ENCODE peak calls at places on chromosomes 3 and 15, in ten cellular contexts. One of them, this sample, is unnamed.

GRCh38 chr3:160413613-160414248 is 14.3 kb downstream of the SMC4 start:
- DNase-seq in NCI-H1092 treated with DMSO at 0.1 percent for 48 hours: peak; percentile 78
- DNase-seq in tibial artery: no peak
- DNase-seq in mesothelial cell of epicardium: peak; percentile 76
- DNase-seq in fibroblast of gingiva: peak; percentile 74
- DNase-seq in midbrain: peak; percentile 77
- DNase-seq in mucosa of gallbladder: peak; percentile 41
- DNase-seq in activated T-helper 1 cell treated with anti-CD3 and anti-CD28 coated beads, Interleukin-12 subunit alpha, Interleukin-12 subunit beta, Interleukin-2, Interleukin-4 antibody, amounts not matched to agents 30 ng/mL and 10 ng/mL and 1 ng/mL, durations not matched to agents 14 hours and 24 hours and 36 hours: peak; percentile 58
- DNase-seq in nephron progenitor cell: peak; percentile 73
- DNase-seq in EL: peak; percentile 80
- DNase-seq in this sample: no peak

GRCh38 chr15:43218908-43219706 is 1.7 kb downstream of the EPB42 start:
- DNase-seq in NCI-H1092 treated with DMSO at 0.1 percent for 48 hours: no peak
- DNase-seq in tibial artery: peak; percentile 21
- DNase-seq in mesothelial cell of epicardium: no peak
- DNase-seq in fibroblast of gingiva: peak; percentile 73
- DNase-seq in midbrain: no peak
- DNase-seq in mucosa of gallbladder: no peak
- DNase-seq in activated T-helper 1 cell treated with anti-CD3 and anti-CD28 coated beads, Interleukin-12 subunit alpha, Interleukin-12 subunit beta, Interleukin-2, Interleukin-4 antibody, amounts not matched to agents 30 ng/mL and 10 ng/mL and 1 ng/mL, durations not matched to agents 14 hours and 24 hours and 36 hours: no peak
- DNase-seq in nephron progenitor cell: peak; percentile 52
- DNase-seq in EL: peak; percentile 48
- DNase-seq in this sample: no peak

GRCh38 chr15:74378853-74379252 is 11.4 kb upstream of the CYP11A1 start:
- DNase-seq in NCI-H1092 treated with DMSO at 0.1 percent for 48 hours: no peak
- DNase-seq in tibial artery: no peak
- DNase-seq in mesothelial cell of epicardium: peak; percentile 68
- DNase-seq in fibroblast of gingiva: no peak
- DNase-seq in midbrain: no peak
- DNase-seq in mucosa of gallbladder: no peak
- DNase-seq in activated T-helper 1 cell treated with anti-CD3 and anti-CD28 coated beads, Interleukin-12 subunit alpha, Interleukin-12 subunit beta, Interleukin-2, Interleukin-4 antibody, amounts not matched to agents 30 ng/mL and 10 ng/mL and 1 ng/mL, durations not matched to agents 14 hours and 24 hours and 36 hours: peak; percentile 51
- DNase-seq in nephron progenitor cell: no peak
- DNase-seq in EL: peak; percentile 54
- DNase-seq in this sample: no peak

GRCh38 chr3:170907519-170908234 is 760 bp downstream of the EIF5A2 start:
- DNase-seq in NCI-H1092 treated with DMSO at 0.1 percent for 48 hours: no peak
- DNase-seq in tibial artery: no peak
- DNase-seq in mesothelial cell of epicardium: no peak
- DNase-seq in fibroblast of gingiva: peak; percentile 8
- DNase-seq in midbrain: no peak
- DNase-seq in mucosa of gallbladder: no peak
- DNase-seq in activated T-helper 1 cell treated with anti-CD3 and anti-CD28 coated beads, Interleukin-12 subunit alpha, Interleukin-12 subunit beta, Interleukin-2, Interleukin-4 antibody, amounts not matched to agents 30 ng/mL and 10 ng/mL and 1 ng/mL, durations not matched to agents 14 hours and 24 hours and 36 hours: no peak
- DNase-seq in nephron progenitor cell: peak; percentile 14
- DNase-seq in EL: peak; percentile 33
- DNase-seq in this sample: no peak

GRCh38 chr3:179108091-179108490 is 36.5 kb upstream of the ZMAT3 start:
- DNase-seq in NCI-H1092 treated with DMSO at 0.1 percent for 48 hours: no peak
- DNase-seq in tibial artery: no peak
- DNase-seq in mesothelial cell of epicardium: no peak
- DNase-seq in fibroblast of gingiva: peak; percentile 58
- DNase-seq in midbrain: no peak
- DNase-seq in mucosa of gallbladder: no peak
- DNase-seq in activated T-helper 1 cell treated with anti-CD3 and anti-CD28 coated beads, Interleukin-12 subunit alpha, Interleukin-12 subunit beta, Interleukin-2, Interleukin-4 antibody, amounts not matched to agents 30 ng/mL and 10 ng/mL and 1 ng/mL, durations not matched to agents 14 hours and 24 hours and 36 hours: no peak
- DNase-seq in nephron progenitor cell: no peak
- DNase-seq in EL: peak; percentile 85
- DNase-seq in this sample: no peak

GRCh38 chr3:96863129-96863740 is 48.8 kb downstream of the EPHA6 start:
- DNase-seq in NCI-H1092 treated with DMSO at 0.1 percent for 48 hours: peak; percentile 59
- DNase-seq in tibial artery: no peak
- DNase-seq in mesothelial cell of epicardium: peak; percentile 45
- DNase-seq in fibroblast of gingiva: no peak
- DNase-seq in midbrain: peak; percentile 10
- DNase-seq in mucosa of gallbladder: no peak
- DNase-seq in activated T-helper 1 cell treated with anti-CD3 and anti-CD28 coated beads, Interleukin-12 subunit alpha, Interleukin-12 subunit beta, Interleukin-2, Interleukin-4 antibody, amounts not matched to agents 30 ng/mL and 10 ng/mL and 1 ng/mL, durations not matched to agents 14 hours and 24 hours and 36 hours: no peak
- DNase-seq in nephron progenitor cell: peak; percentile 47
- DNase-seq in EL: peak; percentile 0
- DNase-seq in this sample: no peak

GRCh38 chr15:31296304-31297220 is 30.1 kb upstream of the KLF13 start:
- DNase-seq in NCI-H1092 treated with DMSO at 0.1 percent for 48 hours: peak; percentile 69
- DNase-seq in tibial artery: no peak
- DNase-seq in mesothelial cell of epicardium: no peak
- DNase-seq in fibroblast of gingiva: no peak
- DNase-seq in midbrain: no peak
- DNase-seq in mucosa of gallbladder: peak; percentile 87
- DNase-seq in activated T-helper 1 cell treated with anti-CD3 and anti-CD28 coated beads, Interleukin-12 subunit alpha, Interleukin-12 subunit beta, Interleukin-2, Interleukin-4 antibody, amounts not matched to agents 30 ng/mL and 10 ng/mL and 1 ng/mL, durations not matched to agents 14 hours and 24 hours and 36 hours: no peak
- DNase-seq in nephron progenitor cell: no peak
- DNase-seq in EL: no peak
- DNase-seq in this sample: no peak

GRCh38 chr3:49471856-49472495 is 1.9 kb downstream of the DAG1 start:
- DNase-seq in NCI-H1092 treated with DMSO at 0.1 percent for 48 hours: no peak
- DNase-seq in tibial artery: no peak
- DNase-seq in mesothelial cell of epicardium: no peak
- DNase-seq in fibroblast of gingiva: no peak
- DNase-seq in midbrain: no peak
- DNase-seq in mucosa of gallbladder: no peak
- DNase-seq in activated T-helper 1 cell treated with anti-CD3 and anti-CD28 coated beads, Interleukin-12 subunit alpha, Interleukin-12 subunit beta, Interleukin-2, Interleukin-4 antibody, amounts not matched to agents 30 ng/mL and 10 ng/mL and 1 ng/mL, durations not matched to agents 14 hours and 24 hours and 36 hours: no peak
- DNase-seq in nephron progenitor cell: peak; percentile 23
- DNase-seq in EL: peak; percentile 40
- DNase-seq in this sample: no peak

GRCh38 chr15:40943764-40944365 is 9.4 kb upstream of the CHAC1 start:
- DNase-seq in NCI-H1092 treated with DMSO at 0.1 percent for 48 hours: no peak
- DNase-seq in tibial artery: no peak
- DNase-seq in mesothelial cell of epicardium: no peak
- DNase-seq in fibroblast of gingiva: no peak
- DNase-seq in midbrain: no peak
- DNase-seq in mucosa of gallbladder: no peak
- DNase-seq in activated T-helper 1 cell treated with anti-CD3 and anti-CD28 coated beads, Interleukin-12 subunit alpha, Interleukin-12 subunit beta, Interleukin-2, Interleukin-4 antibody, amounts not matched to agents 30 ng/mL and 10 ng/mL and 1 ng/mL, durations not matched to agents 14 hours and 24 hours and 36 hours: no peak
- DNase-seq in nephron progenitor cell: no peak
- DNase-seq in EL: no peak
- DNase-seq in this sample: no peak

GRCh38 chr15:89450076-89451006 is 46.0 kb downstream of the RHCG start:
- DNase-seq in NCI-H1092 treated with DMSO at 0.1 percent for 48 hours: no peak
- DNase-seq in tibial artery: no peak
- DNase-seq in mesothelial cell of epicardium: no peak
- DNase-seq in fibroblast of gingiva: no peak
- DNase-seq in midbrain: no peak
- DNase-seq in mucosa of gallbladder: no peak
- DNase-seq in activated T-helper 1 cell treated with anti-CD3 and anti-CD28 coated beads, Interleukin-12 subunit alpha, Interleukin-12 subunit beta, Interleukin-2, Interleukin-4 antibody, amounts not matched to agents 30 ng/mL and 10 ng/mL and 1 ng/mL, durations not matched to agents 14 hours and 24 hours and 36 hours: no peak
- DNase-seq in nephron progenitor cell: no peak
- DNase-seq in EL: no peak
- DNase-seq in this sample: no peak

GRCh38 chr3:151553873-151554272 is 93.0 kb upstream of the IGSF10 start:
- DNase-seq in NCI-H1092 treated with DMSO at 0.1 percent for 48 hours: no peak
- DNase-seq in tibial artery: peak; percentile 72
- DNase-seq in mesothelial cell of epicardium: no peak
- DNase-seq in fibroblast of gingiva: peak; percentile 71
- DNase-seq in midbrain: no peak
- DNase-seq in mucosa of gallbladder: no peak
- DNase-seq in activated T-helper 1 cell treated with anti-CD3 and anti-CD28 coated beads, Interleukin-12 subunit alpha, Interleukin-12 subunit beta, Interleukin-2, Interleukin-4 antibody, amounts not matched to agents 30 ng/mL and 10 ng/mL and 1 ng/mL, durations not matched to agents 14 hours and 24 hours and 36 hours: no peak
- DNase-seq in nephron progenitor cell: no peak
- DNase-seq in EL: no peak
- DNase-seq in this sample: no peak

GRCh38 chr3:23653647-23654525 is 151.9 kb upstream of the UBE2E1 start:
- DNase-seq in NCI-H1092 treated with DMSO at 0.1 percent for 48 hours: no peak
- DNase-seq in tibial artery: no peak
- DNase-seq in mesothelial cell of epicardium: no peak
- DNase-seq in fibroblast of gingiva: no peak
- DNase-seq in midbrain: no peak
- DNase-seq in mucosa of gallbladder: no peak
- DNase-seq in activated T-helper 1 cell treated with anti-CD3 and anti-CD28 coated beads, Interleukin-12 subunit alpha, Interleukin-12 subunit beta, Interleukin-2, Interleukin-4 antibody, amounts not matched to agents 30 ng/mL and 10 ng/mL and 1 ng/mL, durations not matched to agents 14 hours and 24 hours and 36 hours: no peak
- DNase-seq in nephron progenitor cell: no peak
- DNase-seq in EL: no peak
- DNase-seq in this sample: no peak

GRCh38 chr3:159146856-159147255 is 345.0 kb downstream of the MFSD1 start:
- DNase-seq in NCI-H1092 treated with DMSO at 0.1 percent for 48 hours: no peak
- DNase-seq in tibial artery: no peak
- DNase-seq in mesothelial cell of epicardium: no peak
- DNase-seq in fibroblast of gingiva: peak; percentile 9
- DNase-seq in midbrain: no peak
- DNase-seq in mucosa of gallbladder: no peak
- DNase-seq in activated T-helper 1 cell treated with anti-CD3 and anti-CD28 coated beads, Interleukin-12 subunit alpha, Interleukin-12 subunit beta, Interleukin-2, Interleukin-4 antibody, amounts not matched to agents 30 ng/mL and 10 ng/mL and 1 ng/mL, durations not matched to agents 14 hours and 24 hours and 36 hours: no peak
- DNase-seq in nephron progenitor cell: no peak
- DNase-seq in EL: no peak
- DNase-seq in this sample: no peak

GRCh38 chr15:98077186-98077585 is 116.7 kb downstream of the ARRDC4 start:
- DNase-seq in NCI-H1092 treated with DMSO at 0.1 percent for 48 hours: no peak
- DNase-seq in tibial artery: peak; percentile 72
- DNase-seq in mesothelial cell of epicardium: no peak
- DNase-seq in fibroblast of gingiva: no peak
- DNase-seq in midbrain: no peak
- DNase-seq in mucosa of gallbladder: no peak
- DNase-seq in activated T-helper 1 cell treated with anti-CD3 and anti-CD28 coated beads, Interleukin-12 subunit alpha, Interleukin-12 subunit beta, Interleukin-2, Interleukin-4 antibody, amounts not matched to agents 30 ng/mL and 10 ng/mL and 1 ng/mL, durations not matched to agents 14 hours and 24 hours and 36 hours: no peak
- DNase-seq in nephron progenitor cell: no peak
- DNase-seq in EL: no peak
- DNase-seq in this sample: no peak

GRCh38 chr3:192915306-192915705 is 2.4 kb downstream of the MB21D2 start:
- DNase-seq in NCI-H1092 treated with DMSO at 0.1 percent for 48 hours: peak; percentile 79
- DNase-seq in tibial artery: no peak
- DNase-seq in mesothelial cell of epicardium: no peak
- DNase-seq in fibroblast of gingiva: peak; percentile 59
- DNase-seq in midbrain: peak; percentile 63
- DNase-seq in mucosa of gallbladder: no peak
- DNase-seq in activated T-helper 1 cell treated with anti-CD3 and anti-CD28 coated beads, Interleukin-12 subunit alpha, Interleukin-12 subunit beta, Interleukin-2, Interleukin-4 antibody, amounts not matched to agents 30 ng/mL and 10 ng/mL and 1 ng/mL, durations not matched to agents 14 hours and 24 hours and 36 hours: no peak
- DNase-seq in nephron progenitor cell: no peak
- DNase-seq in EL: peak; percentile 78
- DNase-seq in this sample: no peak

GRCh38 chr3:42705039-42705767 is 2.6 kb upstream of the HHATL start:
- DNase-seq in NCI-H1092 treated with DMSO at 0.1 percent for 48 hours: no peak
- DNase-seq in tibial artery: peak; percentile 66
- DNase-seq in mesothelial cell of epicardium: peak; percentile 30
- DNase-seq in fibroblast of gingiva: no peak
- DNase-seq in midbrain: no peak
- DNase-seq in mucosa of gallbladder: no peak
- DNase-seq in activated T-helper 1 cell treated with anti-CD3 and anti-CD28 coated beads, Interleukin-12 subunit alpha, Interleukin-12 subunit beta, Interleukin-2, Interleukin-4 antibody, amounts not matched to agents 30 ng/mL and 10 ng/mL and 1 ng/mL, durations not matched to agents 14 hours and 24 hours and 36 hours: no peak
- DNase-seq in nephron progenitor cell: no peak
- DNase-seq in EL: no peak
- DNase-seq in this sample: no peak

GRCh38 chr3:43270078-43270477 is 16.3 kb upstream of the SNRK start:
- DNase-seq in NCI-H1092 treated with DMSO at 0.1 percent for 48 hours: no peak
- DNase-seq in tibial artery: no peak
- DNase-seq in mesothelial cell of epicardium: no peak
- DNase-seq in fibroblast of gingiva: no peak
- DNase-seq in midbrain: no peak
- DNase-seq in mucosa of gallbladder: no peak
- DNase-seq in activated T-helper 1 cell treated with anti-CD3 and anti-CD28 coated beads, Interleukin-12 subunit alpha, Interleukin-12 subunit beta, Interleukin-2, Interleukin-4 antibody, amounts not matched to agents 30 ng/mL and 10 ng/mL and 1 ng/mL, durations not matched to agents 14 hours and 24 hours and 36 hours: no peak
- DNase-seq in nephron progenitor cell: no peak
- DNase-seq in EL: no peak
- DNase-seq in this sample: no peak

GRCh38 chr3:194089357-194090177 is 46.4 kb upstream of the HES1 start:
- DNase-seq in NCI-H1092 treated with DMSO at 0.1 percent for 48 hours: no peak
- DNase-seq in tibial artery: peak; percentile 33
- DNase-seq in mesothelial cell of epicardium: no peak
- DNase-seq in fibroblast of gingiva: peak; percentile 85
- DNase-seq in midbrain: no peak
- DNase-seq in mucosa of gallbladder: peak; percentile 81
- DNase-seq in activated T-helper 1 cell treated with anti-CD3 and anti-CD28 coated beads, Interleukin-12 subunit alpha, Interleukin-12 subunit beta, Interleukin-2, Interleukin-4 antibody, amounts not matched to agents 30 ng/mL and 10 ng/mL and 1 ng/mL, durations not matched to agents 14 hours and 24 hours and 36 hours: peak; percentile 33
- DNase-seq in nephron progenitor cell: no peak
- DNase-seq in EL: peak; percentile 100
- DNase-seq in this sample: peak; percentile 76

GRCh38 chr3:79018671-79019136 is 749.1 kb downstream of the ROBO1 start:
- DNase-seq in NCI-H1092 treated with DMSO at 0.1 percent for 48 hours: peak; percentile 43
- DNase-seq in tibial artery: peak; percentile 79
- DNase-seq in mesothelial cell of epicardium: peak; percentile 72
- DNase-seq in fibroblast of gingiva: peak; percentile 75
- DNase-seq in midbrain: peak; percentile 83
- DNase-seq in mucosa of gallbladder: peak; percentile 13
- DNase-seq in activated T-helper 1 cell treated with anti-CD3 and anti-CD28 coated beads, Interleukin-12 subunit alpha, Interleukin-12 subunit beta, Interleukin-2, Interleukin-4 antibody, amounts not matched to agents 30 ng/mL and 10 ng/mL and 1 ng/mL, durations not matched to agents 14 hours and 24 hours and 36 hours: no peak
- DNase-seq in nephron progenitor cell: peak; percentile 69
- DNase-seq in EL: peak; percentile 72
- DNase-seq in this sample: no peak

GRCh38 chr15:55789066-55789660 is 46.2 kb upstream of the PRTG start:
- DNase-seq in NCI-H1092 treated with DMSO at 0.1 percent for 48 hours: no peak
- DNase-seq in tibial artery: no peak
- DNase-seq in mesothelial cell of epicardium: no peak
- DNase-seq in fibroblast of gingiva: no peak
- DNase-seq in midbrain: no peak
- DNase-seq in mucosa of gallbladder: no peak
- DNase-seq in activated T-helper 1 cell treated with anti-CD3 and anti-CD28 coated beads, Interleukin-12 subunit alpha, Interleukin-12 subunit beta, Interleukin-2, Interleukin-4 antibody, amounts not matched to agents 30 ng/mL and 10 ng/mL and 1 ng/mL, durations not matched to agents 14 hours and 24 hours and 36 hours: peak; percentile 23
- DNase-seq in nephron progenitor cell: no peak
- DNase-seq in EL: peak; percentile 14
- DNase-seq in this sample: no peak

GRCh38 chr3:69838217-69838616 is 99.0 kb downstream of the MITF start:
- DNase-seq in NCI-H1092 treated with DMSO at 0.1 percent for 48 hours: no peak
- DNase-seq in tibial artery: no peak
- DNase-seq in mesothelial cell of epicardium: no peak
- DNase-seq in fibroblast of gingiva: peak; percentile 94
- DNase-seq in midbrain: no peak
- DNase-seq in mucosa of gallbladder: no peak
- DNase-seq in activated T-helper 1 cell treated with anti-CD3 and anti-CD28 coated beads, Interleukin-12 subunit alpha, Interleukin-12 subunit beta, Interleukin-2, Interleukin-4 antibody, amounts not matched to agents 30 ng/mL and 10 ng/mL and 1 ng/mL, durations not matched to agents 14 hours and 24 hours and 36 hours: no peak
- DNase-seq in nephron progenitor cell: no peak
- DNase-seq in EL: peak; percentile 94
- DNase-seq in this sample: no peak

GRCh38 chr3:31748281-31749245 is 215.8 kb downstream of the STT3B start:
- DNase-seq in NCI-H1092 treated with DMSO at 0.1 percent for 48 hours: no peak
- DNase-seq in tibial artery: no peak
- DNase-seq in mesothelial cell of epicardium: no peak
- DNase-seq in fibroblast of gingiva: no peak
- DNase-seq in midbrain: no peak
- DNase-seq in mucosa of gallbladder: no peak
- DNase-seq in activated T-helper 1 cell treated with anti-CD3 and anti-CD28 coated beads, Interleukin-12 subunit alpha, Interleukin-12 subunit beta, Interleukin-2, Interleukin-4 antibody, amounts not matched to agents 30 ng/mL and 10 ng/mL and 1 ng/mL, durations not matched to agents 14 hours and 24 hours and 36 hours: no peak
- DNase-seq in nephron progenitor cell: no peak
- DNase-seq in EL: no peak
- DNase-seq in this sample: no peak